ENCODE peak calls at places on chromosome 1, in nine cellular contexts. Q is lower lobe of right lung, Z is tibial nerve, X is A673, U is HFF-Myc, G is epithelial cell of esophagus, R is activated B cell treated with CpG ODN at 0.5 μM for 24 hours, T is brain microvascular endothelial cell, V is SK-N-SH. S is an unnamed sample.

GRCh38 chr1:63487336-63488065 is 35.5 kb downstream of the ITGB3BP start:
- DNase-seq in G (peak), V (no peak), T (peak), Z (no peak), R (no peak), U (peak), X (no peak), Q (no peak), S (no peak)

GRCh38 chr1:2248127-2248826 is 20.2 kb downstream of the SKI start:
- DNase-seq in T (no peak), G (no peak), U (no peak), Z (no peak), X (no peak), Q (peak), R (no peak), V (no peak), S (no peak)

GRCh38 chr1:167114725-167115124 is 20.9 kb downstream of the STYXL2 start:
- DNase-seq in V (no peak), Q (no peak), U (no peak), G (no peak), R (no peak), Z (no peak), X (no peak), T (no peak), S (no peak)

GRCh38 chr1:9294440-9294773 is 1.7 kb downstream of the SPSB1 start:
- DNase-seq in Z (no peak), X (peak), V (no peak), U (no peak), T (peak), Q (no peak), R (no peak), G (peak), S (no peak)

GRCh38 chr1:7218210-7218832 is 433.1 kb downstream of the CAMTA1 start:
- DNase-seq in Z (peak), T (peak), Q (no peak), X (peak), R (no peak), G (peak), U (no peak), V (peak), S (no peak)

GRCh38 chr1:72197786-72198185 is 84.6 kb downstream of the NEGR1 start:
- DNase-seq in Q (no peak), X (no peak), G (no peak), U (no peak), R (no peak), Z (no peak), T (no peak), V (no peak), S (no peak)

GRCh38 chr1:115669002-115669673 is 27.4 kb downstream of the VANGL1 start:
- DNase-seq in G (peak), Z (no peak), U (peak), V (no peak), T (peak), X (no peak), R (no peak), Q (no peak), S (no peak)

GRCh38 chr1:81699234-81699633 is 101.5 kb upstream of the ADGRL2 start:
- DNase-seq in R (no peak), T (peak), G (peak), Z (no peak), X (no peak), U (no peak), Q (no peak), V (no peak), S (no peak)

DNA sequence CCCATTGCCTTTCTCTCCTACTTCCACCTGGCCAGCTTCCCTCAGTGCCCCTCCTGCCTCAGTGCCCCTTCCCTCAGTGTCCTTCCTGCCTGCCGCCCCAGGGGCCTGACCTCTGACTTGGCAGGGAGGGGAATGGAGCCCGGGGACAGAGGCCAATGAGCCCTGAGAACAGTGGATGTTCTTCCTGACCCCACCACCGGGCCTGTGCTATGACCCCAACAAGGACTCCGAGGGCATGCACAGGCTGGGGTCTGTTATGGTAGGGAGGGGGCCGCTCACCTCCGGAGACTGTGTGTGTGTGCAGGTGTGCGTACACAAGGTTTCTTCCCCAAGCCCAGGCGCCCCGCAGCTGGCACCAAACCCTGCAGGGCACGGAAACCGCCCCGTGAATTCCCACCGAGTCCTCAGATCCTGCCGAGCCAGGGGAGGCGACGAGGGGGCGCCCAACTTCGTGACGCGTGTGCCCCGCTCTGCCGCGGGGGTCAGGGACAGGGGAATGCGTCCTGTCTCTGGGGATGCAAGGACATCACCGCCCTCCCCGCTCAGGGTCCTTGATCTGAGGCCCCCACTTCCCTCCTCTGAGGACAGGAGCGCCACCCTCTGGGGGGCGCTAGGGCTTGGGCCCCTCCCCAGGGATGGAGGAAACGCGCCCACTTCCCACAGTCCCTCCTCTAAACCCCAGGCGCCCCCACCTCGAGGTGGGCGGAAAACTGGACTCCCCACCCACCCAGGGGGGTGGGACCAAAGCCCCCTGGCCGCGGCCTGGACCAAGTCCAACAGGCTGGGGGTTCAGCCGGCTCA is 725 bp downstream of the RAP1GAP start:
- DNase-seq in V (peak), U (no peak), X (no peak), G (no peak), R (no peak), T (no peak), Z (no peak), Q (no peak), S (no peak)
- TF ChIP-seq CTCF in V (peak), U (no peak), X (peak), G (no peak), R (no peak), T (peak), Z (no peak), Q (no peak), S (no peak)

GRCh38 chr1:232904131-232904530 is 46.3 kb upstream of the NTPCR start:
- DNase-seq in U (no peak), T (no peak), X (no peak), G (no peak), Z (no peak), Q (no peak), R (no peak), V (no peak), S (no peak)
- TF ChIP-seq CTCF in U (no peak), T (no peak), X (no peak), G (no peak), Z (no peak), Q (no peak), R (no peak), V (no peak), S (no peak)

GRCh38 chr1:29396438-29397255 is 160.3 kb downstream of the PTPRU start:
- DNase-seq in U (no peak), Z (no peak), V (peak), X (no peak), R (no peak), T (peak), G (peak), Q (no peak), S (no peak)
- TF ChIP-seq CTCF in U (peak), Z (no peak), V (no peak), X (peak), R (no peak), T (peak), G (peak), Q (no peak), S (peak)

GRCh38 chr1:64701886-64702285 is 43.0 kb upstream of the RAVER2 start:
- DNase-seq in R (no peak), U (no peak), T (no peak), V (no peak), Z (no peak), G (no peak), Q (no peak), X (no peak), S (no peak)
- TF ChIP-seq CTCF in R (no peak), U (no peak), T (no peak), V (no peak), Z (no peak), G (no peak), Q (no peak), X (no peak), S (no peak)

DNA sequence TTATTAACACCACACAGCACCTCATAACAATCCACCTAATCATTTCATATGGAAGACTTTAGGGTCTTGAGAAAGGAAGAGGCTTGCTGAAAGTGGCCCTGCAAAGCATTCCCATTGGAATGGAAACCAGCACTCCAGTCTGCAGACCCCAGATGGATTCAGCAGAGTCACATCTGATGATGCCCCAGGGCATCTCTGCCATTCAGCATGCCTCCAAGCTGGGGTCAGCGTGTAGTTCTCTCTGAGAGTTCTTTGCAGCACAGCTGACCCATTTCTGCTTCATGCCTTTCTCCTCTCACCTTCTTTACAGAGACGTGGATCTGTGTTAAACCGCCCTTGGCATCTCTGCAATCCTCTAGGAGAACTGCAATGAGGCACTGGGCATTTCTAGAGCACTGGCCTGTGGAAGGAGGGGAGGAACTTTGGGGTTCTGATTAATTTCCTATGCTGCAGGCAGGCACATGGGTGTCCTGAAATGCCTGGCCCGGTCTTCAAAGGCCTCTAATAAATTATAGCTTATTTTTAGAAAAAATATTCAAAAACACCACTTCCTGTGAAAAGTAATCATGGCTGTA is 2.6 kb upstream of the LUZP1 start:
- DNase-seq in V (peak), T (no peak), R (no peak), G (no peak), Z (no peak), U (no peak), X (no peak), Q (no peak), S (no peak)
- TF ChIP-seq CTCF in V (no peak), T (no peak), R (no peak), G (no peak), Z (no peak), U (no peak), X (no peak), Q (no peak), S (no peak)

DNA sequence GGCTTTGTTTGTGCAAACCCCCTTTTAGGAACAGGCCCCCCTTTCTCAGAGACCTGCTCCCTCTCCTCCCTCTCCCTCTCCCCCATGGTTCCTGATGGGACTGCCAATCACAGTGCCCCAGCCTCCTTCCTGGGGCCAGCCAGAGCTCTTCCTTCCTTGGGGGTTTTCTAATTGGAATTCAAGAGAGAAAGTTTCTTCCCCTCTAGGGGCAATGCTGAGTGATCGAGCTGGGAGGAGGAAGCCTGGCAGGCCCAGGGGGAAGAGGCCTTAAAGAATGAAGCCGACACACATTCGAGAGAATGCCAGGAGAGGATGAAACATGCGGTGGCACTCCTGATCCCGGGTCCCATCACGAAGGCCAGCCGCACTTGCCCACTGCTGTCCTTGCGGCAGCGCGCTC is 21.3 kb upstream of the COL16A1 start:
- DNase-seq in Z (no peak), V (no peak), X (no peak), U (no peak), T (no peak), R (no peak), Q (no peak), G (no peak), S (no peak)
- TF ChIP-seq CTCF in Z (no peak), V (no peak), X (no peak), U (no peak), T (peak), R (no peak), Q (no peak), G (no peak), S (no peak)

GRCh38 chr1:213065800-213066199 is 14.8 kb downstream of the RPS6KC1 start:
- DNase-seq in G (no peak), U (no peak), Q (no peak), T (no peak), V (no peak), X (no peak), R (no peak), Z (no peak), S (no peak)

GRCh38 chr1:213067366-213067765 is 16.3 kb downstream of the RPS6KC1 start:
- DNase-seq in T (no peak), X (no peak), Q (no peak), V (no peak), G (no peak), R (no peak), Z (no peak), U (no peak), S (no peak)

GRCh38 chr1:213075725-213076124 is 24.7 kb downstream of the RPS6KC1 start:
- DNase-seq in Q (no peak), Z (no peak), V (no peak), R (no peak), U (no peak), G (no peak), T (no peak), X (no peak), S (no peak)

GRCh38 chr1:213066363-213066762 is 15.3 kb downstream of the RPS6KC1 start:
- DNase-seq in X (no peak), G (no peak), Z (no peak), U (no peak), R (no peak), Q (no peak), V (no peak), T (no peak), S (no peak)

GRCh38 chr1:213070399-213070798 is 19.4 kb downstream of the RPS6KC1 start:
- DNase-seq in X (peak), G (peak), V (peak), Q (no peak), T (peak), Z (no peak), R (no peak), U (peak), S (no peak)
- TF ChIP-seq CTCF in X (peak), G (peak), V (peak), Q (no peak), T (peak), Z (no peak), R (no peak), U (no peak), S (no peak)

GRCh38 chr1:169712309-169712631 is 850 bp upstream of the SELL start:
- DNase-seq in R (no peak), T (no peak), U (no peak), V (no peak), X (no peak), G (no peak), Q (no peak), Z (no peak), S (no peak)
- TF ChIP-seq CTCF in R (no peak), T (no peak), U (no peak), V (no peak), X (no peak), G (no peak), Q (no peak), Z (no peak), S (peak)

GRCh38 chr1:245986404-245987221 is 520.5 kb downstream of the SMYD3 start:
- DNase-seq in V (no peak), X (peak), Q (no peak), U (peak), T (peak), Z (no peak), G (peak), R (no peak), S (no peak)
- TF ChIP-seq CTCF in V (peak), X (no peak), Q (no peak), U (no peak), T (peak), Z (no peak), G (no peak), R (no peak), S (no peak)

DNA sequence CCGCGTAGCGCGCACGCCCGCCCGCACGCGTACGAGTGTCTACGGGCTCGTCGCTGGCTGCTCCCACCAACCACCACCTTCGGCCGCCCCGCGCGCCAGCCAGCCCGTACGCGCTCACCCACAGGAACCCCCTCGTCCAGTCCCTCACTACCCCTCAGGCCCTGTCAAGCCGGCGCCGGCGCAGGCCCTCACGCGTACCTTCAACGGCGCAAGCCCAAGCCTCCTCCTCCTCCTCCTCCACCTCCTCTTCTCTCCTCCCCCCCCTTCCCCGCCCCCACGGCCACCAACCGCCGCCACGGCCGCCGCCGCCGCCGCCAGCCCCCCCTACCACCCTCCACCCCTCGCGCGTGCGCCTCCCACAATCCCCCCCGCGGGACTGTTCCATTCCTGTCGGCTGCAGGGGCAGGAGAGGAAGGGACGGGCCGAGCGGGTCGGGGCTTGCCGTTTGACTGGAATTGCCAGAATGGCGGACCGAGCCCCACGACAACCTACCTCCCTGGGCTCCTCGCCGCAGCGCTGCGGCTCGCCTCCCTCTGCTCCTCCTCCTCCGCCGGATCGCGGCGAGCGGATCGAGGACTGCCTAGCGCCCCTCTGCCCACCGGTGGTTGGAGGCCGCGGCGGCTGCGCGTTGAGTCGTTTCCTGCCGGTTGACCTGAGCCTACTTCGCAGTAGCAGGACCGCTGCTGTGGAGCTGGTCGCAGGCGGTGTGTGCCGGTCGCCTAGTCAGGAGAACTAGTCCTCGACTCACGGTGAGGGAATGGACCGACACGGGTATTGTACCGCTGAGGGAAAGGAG is at the start of gene ASH1L:
- DNase-seq in R (peak), G (peak), T (peak), U (peak), V (peak), Q (peak), X (peak), Z (peak), S (peak)
- TF ChIP-seq CTCF in R (no peak), G (no peak), T (no peak), U (no peak), V (no peak), Q (peak), X (no peak), Z (peak), S (no peak)